ENCODE peak calls at places on chromosomes 5 and 9, in four cellular contexts. One of them, this sample, is unnamed. For H3K4me1 and H3K27me3, the result is how much of the 10 kb centered on the place peaks cover.

GRCh38 chr9:129401623-129402340 is 219.1 kb downstream of the C9orf50 start:
- DNase-seq in right lobe of liver: no peak
- DNase-seq in breast epithelium: no peak
- DNase-seq in body of pancreas: no peak
- DNase-seq in this sample: no peak

GRCh38 chr5:5100635-5101034 is 39.5 kb upstream of the ADAMTS16 start:
- DNase-seq in body of pancreas: no peak
- DNase-seq in right lobe of liver: no peak
- DNase-seq in breast epithelium: no peak
- DNase-seq in this sample: no peak

GRCh38 chr5:72145351-72145750 is 38.1 kb downstream of the MAP1B start:
- DNase-seq in body of pancreas: no peak
- DNase-seq in right lobe of liver: no peak
- DNase-seq in breast epithelium: no peak
- DNase-seq in this sample: no peak

GRCh38 chr5:96214442-96215197 is 218.4 kb downstream of the PCSK1 start:
- DNase-seq in body of pancreas: no peak
- DNase-seq in breast epithelium: no peak
- DNase-seq in right lobe of liver: no peak
- DNase-seq in this sample: no peak

GRCh38 chr5:138654281-138654867 is 79.2 kb upstream of the HSPA9 start:
- DNase-seq in right lobe of liver: no peak
- DNase-seq in breast epithelium: no peak
- DNase-seq in body of pancreas: no peak
- DNase-seq in this sample: no peak

GRCh38 chr5:105954341-105954740 is 1716.4 kb downstream of the EFNA5 start:
- DNase-seq in body of pancreas: no peak
- DNase-seq in breast epithelium: no peak
- DNase-seq in right lobe of liver: no peak
- DNase-seq in this sample: no peak

GRCh38 chr5:79956173-79956670 is 34.8 kb downstream of the MTX3 start:
- DNase-seq in body of pancreas: no peak
- DNase-seq in right lobe of liver: no peak
- DNase-seq in breast epithelium: no peak
- DNase-seq in this sample: no peak

GRCh38 chr9:128062856-128063831 is 4.0 kb downstream of the NAIF1 start:
- DNase-seq in body of pancreas: no peak
- DNase-seq in right lobe of liver: peak
- DNase-seq in breast epithelium: no peak
- DNase-seq in this sample: no peak

GRCh38 chr9:130933114-130934046 is 5.7 kb downstream of the FIBCD1 start:
- DNase-seq in breast epithelium: no peak
- DNase-seq in body of pancreas: no peak
- DNase-seq in right lobe of liver: no peak
- DNase-seq in this sample: no peak
- H3K4me1 ChIP-seq in breast epithelium: under half
- H3K4me1 ChIP-seq in body of pancreas: under half
- H3K4me1 ChIP-seq in right lobe of liver: under half
- H3K4me1 ChIP-seq in this sample: under half

GRCh38 chr5:54480296-54480695 is 24.8 kb downstream of the HSPB3 start:
- DNase-seq in breast epithelium: no peak
- DNase-seq in body of pancreas: no peak
- DNase-seq in right lobe of liver: no peak
- DNase-seq in this sample: no peak

GRCh38 chr5:54484219-54484894 is 28.9 kb downstream of the HSPB3 start:
- DNase-seq in body of pancreas: no peak
- DNase-seq in right lobe of liver: no peak
- DNase-seq in breast epithelium: no peak
- DNase-seq in this sample: no peak
- TF ChIP-seq CTCF in body of pancreas: no peak
- TF ChIP-seq CTCF in right lobe of liver: no peak
- TF ChIP-seq CTCF in breast epithelium: no peak
- TF ChIP-seq CTCF in this sample: no peak

DNA sequence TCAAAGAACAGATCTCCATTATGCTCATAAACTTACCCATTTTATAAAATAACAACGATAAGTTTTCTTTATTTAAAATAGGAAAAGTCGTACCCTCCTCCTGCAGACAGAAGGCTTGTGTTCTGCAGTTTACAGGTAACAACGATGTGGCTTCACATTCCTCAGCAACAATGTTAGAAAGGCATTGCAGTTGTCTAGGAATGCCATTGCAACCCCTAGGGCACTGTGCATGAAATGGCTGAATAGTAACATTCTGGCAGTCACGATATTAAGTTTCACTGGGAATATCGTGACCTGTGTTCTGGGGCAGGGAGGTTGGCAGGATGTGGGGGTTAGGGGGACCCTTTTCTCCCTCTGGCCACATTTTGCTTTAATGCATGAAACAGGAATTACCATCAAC is 331.9 kb downstream of the DEPDC1B start:
- DNase-seq in right lobe of liver: no peak
- DNase-seq in breast epithelium: no peak
- DNase-seq in body of pancreas: no peak
- DNase-seq in this sample: no peak
- H3K27me3 ChIP-seq in right lobe of liver: under half
- H3K27me3 ChIP-seq in breast epithelium: under half
- H3K27me3 ChIP-seq in body of pancreas: under half
- H3K27me3 ChIP-seq in this sample: under half

DNA sequence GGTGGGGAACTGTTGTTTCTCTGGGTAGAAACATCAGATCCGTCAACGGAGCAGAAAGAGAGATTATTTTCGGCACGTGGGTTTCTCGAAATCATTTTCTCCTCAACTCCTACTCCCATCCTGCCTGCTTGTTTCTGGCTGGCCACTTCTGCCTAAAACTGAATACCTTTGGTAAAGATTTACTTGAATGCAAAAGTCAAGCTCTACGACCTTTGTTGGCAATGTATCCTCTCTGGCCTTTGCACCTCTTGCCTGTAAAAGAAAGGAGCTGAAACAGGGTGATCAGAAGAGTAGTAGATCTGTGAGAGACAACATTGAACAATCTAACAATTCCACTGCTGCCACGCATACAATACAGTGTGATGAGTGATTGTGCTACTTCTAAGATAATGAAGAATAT is 6.2 kb upstream of the BOD1 start:
- DNase-seq in body of pancreas: no peak
- DNase-seq in breast epithelium: no peak
- DNase-seq in right lobe of liver: no peak
- DNase-seq in this sample: no peak
- H3K4me1 ChIP-seq in body of pancreas: under half
- H3K4me1 ChIP-seq in breast epithelium: under half
- H3K4me1 ChIP-seq in right lobe of liver: under half
- H3K4me1 ChIP-seq in this sample: under half

GRCh38 chr5:38478166-38478565 is 78.3 kb downstream of the LIFR start:
- DNase-seq in body of pancreas: no peak
- DNase-seq in breast epithelium: no peak
- DNase-seq in right lobe of liver: no peak
- DNase-seq in this sample: no peak

GRCh38 chr5:38479315-38479904 is 77.0 kb downstream of the LIFR start:
- DNase-seq in breast epithelium: no peak
- DNase-seq in right lobe of liver: no peak
- DNase-seq in body of pancreas: no peak
- DNase-seq in this sample: no peak

GRCh38 chr5:38483788-38484398 is 72.6 kb downstream of the LIFR start:
- DNase-seq in breast epithelium: no peak
- DNase-seq in body of pancreas: no peak
- DNase-seq in right lobe of liver: no peak
- DNase-seq in this sample: peak
- TF ChIP-seq CTCF in breast epithelium: no peak
- TF ChIP-seq CTCF in body of pancreas: no peak
- TF ChIP-seq CTCF in right lobe of liver: no peak
- TF ChIP-seq CTCF in this sample: peak

This sample was measured in Caco-2.